ENCODE peak calls at places on chromosomes 4 and X, in ten cellular contexts. One of them, this sample, is unnamed.

GRCh38 chr4:139892973-139893736 is 227.5 kb downstream of the MGST2 start:
- DNase-seq in adipocyte: no peak
- DNase-seq in NCI-H446: no peak
- DNase-seq in NB4: no peak
- DNase-seq in activated CD4-positive, alpha-beta T cell treated with anti-CD3 and anti-CD28 coated beads, Interleukin-2, amount 10 ng/mL, durations not matched to agents 7 days and 5 days: no peak
- DNase-seq in left colon: no peak
- DNase-seq in 8988T: no peak
- DNase-seq in heart right ventricle: no peak
- DNase-seq in endothelial cell: no peak
- DNase-seq in NCI-H2081 treated with DMSO at 0.1 percent for 48 hours: no peak
- DNase-seq in this sample: no peak

GRCh38 chr4:145938618-145939177 is at the start of gene ZNF827:
- DNase-seq in adipocyte: peak
- DNase-seq in NCI-H446: peak
- DNase-seq in NB4: peak
- DNase-seq in activated CD4-positive, alpha-beta T cell treated with anti-CD3 and anti-CD28 coated beads, Interleukin-2, amount 10 ng/mL, durations not matched to agents 7 days and 5 days: peak
- DNase-seq in left colon: peak
- DNase-seq in 8988T: peak
- DNase-seq in heart right ventricle: peak
- DNase-seq in endothelial cell: peak
- DNase-seq in NCI-H2081 treated with DMSO at 0.1 percent for 48 hours: no peak
- DNase-seq in this sample: peak

GRCh38 chr4:75745192-75745591 is 20.8 kb downstream of the USO1 start:
- DNase-seq in adipocyte: peak
- DNase-seq in NCI-H446: no peak
- DNase-seq in NB4: peak
- DNase-seq in activated CD4-positive, alpha-beta T cell treated with anti-CD3 and anti-CD28 coated beads, Interleukin-2, amount 10 ng/mL, durations not matched to agents 7 days and 5 days: no peak
- DNase-seq in left colon: no peak
- DNase-seq in 8988T: no peak
- DNase-seq in heart right ventricle: no peak
- DNase-seq in endothelial cell: no peak
- DNase-seq in NCI-H2081 treated with DMSO at 0.1 percent for 48 hours: no peak
- DNase-seq in this sample: no peak

GRCh38 chr4:183249854-183250253 is 70.2 kb downstream of the CLDN22 start:
- DNase-seq in adipocyte: peak
- DNase-seq in NCI-H446: no peak
- DNase-seq in NB4: peak
- DNase-seq in activated CD4-positive, alpha-beta T cell treated with anti-CD3 and anti-CD28 coated beads, Interleukin-2, amount 10 ng/mL, durations not matched to agents 7 days and 5 days: peak
- DNase-seq in left colon: no peak
- DNase-seq in 8988T: no peak
- DNase-seq in heart right ventricle: no peak
- DNase-seq in endothelial cell: peak
- DNase-seq in NCI-H2081 treated with DMSO at 0.1 percent for 48 hours: no peak
- DNase-seq in this sample: peak

GRCh38 chrX:125998432-125998831 is 167.7 kb downstream of the DCAF12L2 start:
- DNase-seq in adipocyte: peak
- DNase-seq in NCI-H446: peak
- DNase-seq in NB4: peak
- DNase-seq in activated CD4-positive, alpha-beta T cell treated with anti-CD3 and anti-CD28 coated beads, Interleukin-2, amount 10 ng/mL, durations not matched to agents 7 days and 5 days: no peak
- DNase-seq in left colon: no peak
- DNase-seq in 8988T: no peak
- DNase-seq in heart right ventricle: no peak
- DNase-seq in endothelial cell: peak
- DNase-seq in NCI-H2081 treated with DMSO at 0.1 percent for 48 hours: peak
- DNase-seq in this sample: no peak

GRCh38 chr4:39362827-39363226 is 3.3 kb downstream of the RFC1 start:
- DNase-seq in adipocyte: peak
- DNase-seq in NCI-H446: no peak
- DNase-seq in NB4: no peak
- DNase-seq in activated CD4-positive, alpha-beta T cell treated with anti-CD3 and anti-CD28 coated beads, Interleukin-2, amount 10 ng/mL, durations not matched to agents 7 days and 5 days: no peak
- DNase-seq in left colon: no peak
- DNase-seq in 8988T: no peak
- DNase-seq in heart right ventricle: no peak
- DNase-seq in endothelial cell: no peak
- DNase-seq in NCI-H2081 treated with DMSO at 0.1 percent for 48 hours: no peak
- DNase-seq in this sample: no peak

GRCh38 chrX:123088331-123088730 is 95.7 kb upstream of the GRIA3 start:
- DNase-seq in adipocyte: peak
- DNase-seq in NCI-H446: no peak
- DNase-seq in NB4: no peak
- DNase-seq in activated CD4-positive, alpha-beta T cell treated with anti-CD3 and anti-CD28 coated beads, Interleukin-2, amount 10 ng/mL, durations not matched to agents 7 days and 5 days: no peak
- DNase-seq in left colon: no peak
- DNase-seq in 8988T: no peak
- DNase-seq in heart right ventricle: no peak
- DNase-seq in endothelial cell: no peak
- DNase-seq in NCI-H2081 treated with DMSO at 0.1 percent for 48 hours: no peak
- DNase-seq in this sample: no peak

GRCh38 chr4:74671074-74671698 is 123.1 kb downstream of the BTC start:
- DNase-seq in adipocyte: peak
- DNase-seq in NCI-H446: peak
- DNase-seq in NB4: peak
- DNase-seq in activated CD4-positive, alpha-beta T cell treated with anti-CD3 and anti-CD28 coated beads, Interleukin-2, amount 10 ng/mL, durations not matched to agents 7 days and 5 days: peak
- DNase-seq in left colon: peak
- DNase-seq in 8988T: no peak
- DNase-seq in heart right ventricle: peak
- DNase-seq in endothelial cell: peak
- DNase-seq in NCI-H2081 treated with DMSO at 0.1 percent for 48 hours: peak
- DNase-seq in this sample: peak

GRCh38 chrX:2967998-2968909 is 38.1 kb upstream of the ARSH start:
- DNase-seq in adipocyte: peak
- DNase-seq in NCI-H446: no peak
- DNase-seq in NB4: no peak
- DNase-seq in activated CD4-positive, alpha-beta T cell treated with anti-CD3 and anti-CD28 coated beads, Interleukin-2, amount 10 ng/mL, durations not matched to agents 7 days and 5 days: peak
- DNase-seq in left colon: no peak
- DNase-seq in 8988T: no peak
- DNase-seq in heart right ventricle: peak
- DNase-seq in endothelial cell: no peak
- DNase-seq in NCI-H2081 treated with DMSO at 0.1 percent for 48 hours: no peak
- DNase-seq in this sample: no peak

GRCh38 chr4:183327827-183328226 is 5.6 kb upstream of the CLDN24 start:
- DNase-seq in adipocyte: no peak
- DNase-seq in NCI-H446: no peak
- DNase-seq in NB4: no peak
- DNase-seq in activated CD4-positive, alpha-beta T cell treated with anti-CD3 and anti-CD28 coated beads, Interleukin-2, amount 10 ng/mL, durations not matched to agents 7 days and 5 days: no peak
- DNase-seq in left colon: no peak
- DNase-seq in 8988T: no peak
- DNase-seq in heart right ventricle: no peak
- DNase-seq in endothelial cell: no peak
- DNase-seq in NCI-H2081 treated with DMSO at 0.1 percent for 48 hours: no peak
- DNase-seq in this sample: no peak

GRCh38 chrX:17459596-17459995 is 84.6 kb downstream of the NHS start:
- DNase-seq in adipocyte: peak
- DNase-seq in NCI-H446: peak
- DNase-seq in NB4: no peak
- DNase-seq in activated CD4-positive, alpha-beta T cell treated with anti-CD3 and anti-CD28 coated beads, Interleukin-2, amount 10 ng/mL, durations not matched to agents 7 days and 5 days: no peak
- DNase-seq in left colon: no peak
- DNase-seq in 8988T: no peak
- DNase-seq in heart right ventricle: no peak
- DNase-seq in endothelial cell: no peak
- DNase-seq in NCI-H2081 treated with DMSO at 0.1 percent for 48 hours: no peak
- DNase-seq in this sample: no peak

GRCh38 chr4:73434311-73434710 is 1.7 kb upstream of the AFP start:
- DNase-seq in adipocyte: peak
- DNase-seq in NCI-H446: no peak
- DNase-seq in NB4: peak
- DNase-seq in activated CD4-positive, alpha-beta T cell treated with anti-CD3 and anti-CD28 coated beads, Interleukin-2, amount 10 ng/mL, durations not matched to agents 7 days and 5 days: no peak
- DNase-seq in left colon: no peak
- DNase-seq in 8988T: no peak
- DNase-seq in heart right ventricle: no peak
- DNase-seq in endothelial cell: no peak
- DNase-seq in NCI-H2081 treated with DMSO at 0.1 percent for 48 hours: no peak
- DNase-seq in this sample: no peak

GRCh38 chrX:41352329-41352801 is 18.4 kb downstream of the DDX3X start:
- DNase-seq in adipocyte: no peak
- DNase-seq in NCI-H446: no peak
- DNase-seq in NB4: no peak
- DNase-seq in activated CD4-positive, alpha-beta T cell treated with anti-CD3 and anti-CD28 coated beads, Interleukin-2, amount 10 ng/mL, durations not matched to agents 7 days and 5 days: no peak
- DNase-seq in left colon: no peak
- DNase-seq in 8988T: no peak
- DNase-seq in heart right ventricle: no peak
- DNase-seq in endothelial cell: no peak
- DNase-seq in NCI-H2081 treated with DMSO at 0.1 percent for 48 hours: no peak
- DNase-seq in this sample: peak

GRCh38 chr4:8591626-8592365 is 769 bp upstream of the CPZ start:
- DNase-seq in adipocyte: no peak
- DNase-seq in NCI-H446: no peak
- DNase-seq in NB4: no peak
- DNase-seq in activated CD4-positive, alpha-beta T cell treated with anti-CD3 and anti-CD28 coated beads, Interleukin-2, amount 10 ng/mL, durations not matched to agents 7 days and 5 days: no peak
- DNase-seq in left colon: no peak
- DNase-seq in 8988T: peak
- DNase-seq in heart right ventricle: no peak
- DNase-seq in endothelial cell: no peak
- DNase-seq in NCI-H2081 treated with DMSO at 0.1 percent for 48 hours: no peak
- DNase-seq in this sample: no peak

GRCh38 chr4:104494161-104494560 is 533 bp downstream of the CXXC4 start:
- DNase-seq in adipocyte: no peak
- DNase-seq in NCI-H446: no peak
- DNase-seq in NB4: no peak
- DNase-seq in activated CD4-positive, alpha-beta T cell treated with anti-CD3 and anti-CD28 coated beads, Interleukin-2, amount 10 ng/mL, durations not matched to agents 7 days and 5 days: no peak
- DNase-seq in left colon: no peak
- DNase-seq in 8988T: no peak
- DNase-seq in heart right ventricle: no peak
- DNase-seq in endothelial cell: no peak
- DNase-seq in NCI-H2081 treated with DMSO at 0.1 percent for 48 hours: no peak
- DNase-seq in this sample: no peak

GRCh38 chrX:18422325-18422724 is 3.1 kb upstream of the CDKL5 start:
- DNase-seq in adipocyte: peak
- DNase-seq in NCI-H446: no peak
- DNase-seq in NB4: no peak
- DNase-seq in activated CD4-positive, alpha-beta T cell treated with anti-CD3 and anti-CD28 coated beads, Interleukin-2, amount 10 ng/mL, durations not matched to agents 7 days and 5 days: no peak
- DNase-seq in left colon: no peak
- DNase-seq in 8988T: no peak
- DNase-seq in heart right ventricle: no peak
- DNase-seq in endothelial cell: no peak
- DNase-seq in NCI-H2081 treated with DMSO at 0.1 percent for 48 hours: no peak
- DNase-seq in this sample: no peak

GRCh38 chr4:75499900-75500299 is 14.3 kb downstream of the RCHY1 start:
- DNase-seq in adipocyte: no peak
- DNase-seq in NCI-H446: no peak
- DNase-seq in NB4: no peak
- DNase-seq in activated CD4-positive, alpha-beta T cell treated with anti-CD3 and anti-CD28 coated beads, Interleukin-2, amount 10 ng/mL, durations not matched to agents 7 days and 5 days: no peak
- DNase-seq in left colon: no peak
- DNase-seq in 8988T: no peak
- DNase-seq in heart right ventricle: no peak
- DNase-seq in endothelial cell: no peak
- DNase-seq in NCI-H2081 treated with DMSO at 0.1 percent for 48 hours: no peak
- DNase-seq in this sample: no peak

GRCh38 chr4:26005764-26006163 is 91.7 kb downstream of the SMIM20 start:
- DNase-seq in adipocyte: no peak
- DNase-seq in NCI-H446: no peak
- DNase-seq in NB4: no peak
- DNase-seq in activated CD4-positive, alpha-beta T cell treated with anti-CD3 and anti-CD28 coated beads, Interleukin-2, amount 10 ng/mL, durations not matched to agents 7 days and 5 days: no peak
- DNase-seq in left colon: no peak
- DNase-seq in 8988T: no peak
- DNase-seq in heart right ventricle: no peak
- DNase-seq in endothelial cell: no peak
- DNase-seq in NCI-H2081 treated with DMSO at 0.1 percent for 48 hours: no peak
- DNase-seq in this sample: no peak

GRCh38 chr4:67929447-67929846 is 33.8 kb downstream of the TMPRSS11A start:
- DNase-seq in adipocyte: peak
- DNase-seq in NCI-H446: no peak
- DNase-seq in NB4: no peak
- DNase-seq in activated CD4-positive, alpha-beta T cell treated with anti-CD3 and anti-CD28 coated beads, Interleukin-2, amount 10 ng/mL, durations not matched to agents 7 days and 5 days: no peak
- DNase-seq in left colon: no peak
- DNase-seq in 8988T: no peak
- DNase-seq in heart right ventricle: no peak
- DNase-seq in endothelial cell: no peak
- DNase-seq in NCI-H2081 treated with DMSO at 0.1 percent for 48 hours: no peak
- DNase-seq in this sample: no peak

GRCh38 chr4:31557444-31557843 is 837.3 kb downstream of the PCDH7 start:
- DNase-seq in adipocyte: no peak
- DNase-seq in NCI-H446: no peak
- DNase-seq in NB4: peak
- DNase-seq in activated CD4-positive, alpha-beta T cell treated with anti-CD3 and anti-CD28 coated beads, Interleukin-2, amount 10 ng/mL, durations not matched to agents 7 days and 5 days: no peak
- DNase-seq in left colon: no peak
- DNase-seq in 8988T: no peak
- DNase-seq in heart right ventricle: no peak
- DNase-seq in endothelial cell: no peak
- DNase-seq in NCI-H2081 treated with DMSO at 0.1 percent for 48 hours: no peak
- DNase-seq in this sample: no peak

GRCh38 chr4:10015140-10015753 is 6.0 kb downstream of the SLC2A9 start:
- DNase-seq in adipocyte: no peak
- DNase-seq in NCI-H446: peak
- DNase-seq in NB4: peak
- DNase-seq in activated CD4-positive, alpha-beta T cell treated with anti-CD3 and anti-CD28 coated beads, Interleukin-2, amount 10 ng/mL, durations not matched to agents 7 days and 5 days: peak
- DNase-seq in left colon: peak
- DNase-seq in 8988T: peak
- DNase-seq in heart right ventricle: peak
- DNase-seq in endothelial cell: peak
- DNase-seq in NCI-H2081 treated with DMSO at 0.1 percent for 48 hours: peak
- DNase-seq in this sample: no peak

GRCh38 chr4:164997941-164998340 is 20.5 kb upstream of the TRIM61 start:
- DNase-seq in adipocyte: no peak
- DNase-seq in NCI-H446: no peak
- DNase-seq in NB4: no peak
- DNase-seq in activated CD4-positive, alpha-beta T cell treated with anti-CD3 and anti-CD28 coated beads, Interleukin-2, amount 10 ng/mL, durations not matched to agents 7 days and 5 days: no peak
- DNase-seq in left colon: no peak
- DNase-seq in 8988T: no peak
- DNase-seq in heart right ventricle: no peak
- DNase-seq in endothelial cell: no peak
- DNase-seq in NCI-H2081 treated with DMSO at 0.1 percent for 48 hours: no peak
- DNase-seq in this sample: no peak

GRCh38 chr4:4502694-4503311 is 39.0 kb downstream of the STX18 start:
- DNase-seq in adipocyte: no peak
- DNase-seq in NCI-H446: no peak
- DNase-seq in NB4: no peak
- DNase-seq in activated CD4-positive, alpha-beta T cell treated with anti-CD3 and anti-CD28 coated beads, Interleukin-2, amount 10 ng/mL, durations not matched to agents 7 days and 5 days: peak
- DNase-seq in left colon: no peak
- DNase-seq in 8988T: no peak
- DNase-seq in heart right ventricle: no peak
- DNase-seq in endothelial cell: no peak
- DNase-seq in NCI-H2081 treated with DMSO at 0.1 percent for 48 hours: no peak
- DNase-seq in this sample: peak

GRCh38 chrX:149527705-149528104 is 13.1 kb upstream of the EOLA1 start:
- DNase-seq in adipocyte: peak
- DNase-seq in NCI-H446: peak
- DNase-seq in NB4: peak
- DNase-seq in activated CD4-positive, alpha-beta T cell treated with anti-CD3 and anti-CD28 coated beads, Interleukin-2, amount 10 ng/mL, durations not matched to agents 7 days and 5 days: peak
- DNase-seq in left colon: no peak
- DNase-seq in 8988T: no peak
- DNase-seq in heart right ventricle: no peak
- DNase-seq in endothelial cell: peak
- DNase-seq in NCI-H2081 treated with DMSO at 0.1 percent for 48 hours: no peak
- DNase-seq in this sample: peak

GRCh38 chr4:165512464-165512863 is 133.7 kb downstream of the CPE start:
- DNase-seq in adipocyte: no peak
- DNase-seq in NCI-H446: peak
- DNase-seq in NB4: no peak
- DNase-seq in activated CD4-positive, alpha-beta T cell treated with anti-CD3 and anti-CD28 coated beads, Interleukin-2, amount 10 ng/mL, durations not matched to agents 7 days and 5 days: no peak
- DNase-seq in left colon: no peak
- DNase-seq in 8988T: no peak
- DNase-seq in heart right ventricle: no peak
- DNase-seq in endothelial cell: no peak
- DNase-seq in NCI-H2081 treated with DMSO at 0.1 percent for 48 hours: no peak
- DNase-seq in this sample: no peak

GRCh38 chrX:71814123-71814912 is 51.2 kb downstream of the CXorf49B start:
- DNase-seq in adipocyte: no peak
- DNase-seq in NCI-H446: no peak
- DNase-seq in NB4: no peak
- DNase-seq in activated CD4-positive, alpha-beta T cell treated with anti-CD3 and anti-CD28 coated beads, Interleukin-2, amount 10 ng/mL, durations not matched to agents 7 days and 5 days: no peak
- DNase-seq in left colon: no peak
- DNase-seq in 8988T: no peak
- DNase-seq in heart right ventricle: no peak
- DNase-seq in endothelial cell: no peak
- DNase-seq in NCI-H2081 treated with DMSO at 0.1 percent for 48 hours: no peak
- DNase-seq in this sample: no peak

GRCh38 chr4:144906181-144906895 is 191.7 kb downstream of the ANAPC10 start:
- DNase-seq in adipocyte: no peak
- DNase-seq in NCI-H446: no peak
- DNase-seq in NB4: peak
- DNase-seq in activated CD4-positive, alpha-beta T cell treated with anti-CD3 and anti-CD28 coated beads, Interleukin-2, amount 10 ng/mL, durations not matched to agents 7 days and 5 days: no peak
- DNase-seq in left colon: no peak
- DNase-seq in 8988T: no peak
- DNase-seq in heart right ventricle: no peak
- DNase-seq in endothelial cell: no peak
- DNase-seq in NCI-H2081 treated with DMSO at 0.1 percent for 48 hours: no peak
- DNase-seq in this sample: no peak